ENCODE peak calls at places on chromosomes 3 and 15, in nine cellular contexts. One of them, this sample, is unnamed.

GRCh38 chr3:190449801-190450200 is at the start of gene TMEM207:
- DNase-seq in esophagus muscularis mucosa: no peak
- DNase-seq in upper lobe of left lung: no peak
- DNase-seq in suprapubic skin: no peak
- DNase-seq in endothelial cell of umbilical vein: no peak
- DNase-seq in HCT116: no peak
- DNase-seq in breast epithelium: no peak
- DNase-seq in HepG2: no peak
- DNase-seq in spleen: no peak
- DNase-seq in this sample: no peak

GRCh38 chr15:40754574-40754882 is 526 bp downstream of the RMDN3 start:
- DNase-seq in spleen: peak; percentile 89
- DNase-seq in HCT116: no peak
- DNase-seq in breast epithelium: no peak
- DNase-seq in HepG2: no peak
- DNase-seq in endothelial cell of umbilical vein: peak; percentile 25
- DNase-seq in upper lobe of left lung: peak; percentile 85
- DNase-seq in esophagus muscularis mucosa: no peak
- DNase-seq in suprapubic skin: no peak
- DNase-seq in this sample: no peak

GRCh38 chr15:48360841-48361240 is 29.6 kb downstream of the DUT start:
- DNase-seq in HCT116: peak; percentile 10
- DNase-seq in endothelial cell of umbilical vein: no peak
- DNase-seq in suprapubic skin: no peak
- DNase-seq in breast epithelium: no peak
- DNase-seq in esophagus muscularis mucosa: no peak
- DNase-seq in HepG2: no peak
- DNase-seq in upper lobe of left lung: no peak
- DNase-seq in spleen: no peak
- DNase-seq in this sample: no peak

GRCh38 chr15:87752250-87752951 is 504.1 kb downstream of the NTRK3 start:
- DNase-seq in upper lobe of left lung: no peak
- DNase-seq in HepG2: no peak
- DNase-seq in HCT116: no peak
- DNase-seq in breast epithelium: no peak
- DNase-seq in endothelial cell of umbilical vein: peak; percentile 73
- DNase-seq in esophagus muscularis mucosa: no peak
- DNase-seq in suprapubic skin: no peak
- DNase-seq in spleen: no peak
- DNase-seq in this sample: no peak

GRCh38 chr3:115580566-115580965 is 42.7 kb upstream of the GAP43 start:
- DNase-seq in upper lobe of left lung: no peak
- DNase-seq in breast epithelium: no peak
- DNase-seq in HepG2: no peak
- DNase-seq in esophagus muscularis mucosa: no peak
- DNase-seq in spleen: no peak
- DNase-seq in endothelial cell of umbilical vein: no peak
- DNase-seq in suprapubic skin: no peak
- DNase-seq in HCT116: no peak
- DNase-seq in this sample: no peak

GRCh38 chr3:135865554-135865953 is 100.0 kb upstream of the PPP2R3A start:
- DNase-seq in spleen: no peak
- DNase-seq in suprapubic skin: no peak
- DNase-seq in HCT116: no peak
- DNase-seq in endothelial cell of umbilical vein: no peak
- DNase-seq in breast epithelium: no peak
- DNase-seq in HepG2: no peak
- DNase-seq in esophagus muscularis mucosa: no peak
- DNase-seq in upper lobe of left lung: no peak
- DNase-seq in this sample: no peak

GRCh38 chr3:124363451-124363850 is 366.8 kb upstream of the UMPS start:
- DNase-seq in spleen: no peak
- DNase-seq in HCT116: no peak
- DNase-seq in upper lobe of left lung: no peak
- DNase-seq in suprapubic skin: no peak
- DNase-seq in breast epithelium: no peak
- DNase-seq in HepG2: no peak
- DNase-seq in esophagus muscularis mucosa: no peak
- DNase-seq in endothelial cell of umbilical vein: no peak
- DNase-seq in this sample: no peak

GRCh38 chr3:187798126-187798525 is 52.9 kb upstream of the BCL6 start:
- DNase-seq in spleen: no peak
- DNase-seq in breast epithelium: no peak
- DNase-seq in suprapubic skin: no peak
- DNase-seq in esophagus muscularis mucosa: no peak
- DNase-seq in upper lobe of left lung: no peak
- DNase-seq in HepG2: no peak
- DNase-seq in HCT116: no peak
- DNase-seq in endothelial cell of umbilical vein: no peak
- DNase-seq in this sample: no peak

GRCh38 chr3:54866221-54866620 is 61.6 kb downstream of the LRTM1 start:
- DNase-seq in esophagus muscularis mucosa: no peak
- DNase-seq in HCT116: no peak
- DNase-seq in suprapubic skin: no peak
- DNase-seq in breast epithelium: no peak
- DNase-seq in upper lobe of left lung: no peak
- DNase-seq in endothelial cell of umbilical vein: no peak
- DNase-seq in HepG2: no peak
- DNase-seq in spleen: no peak
- DNase-seq in this sample: no peak

DNA sequence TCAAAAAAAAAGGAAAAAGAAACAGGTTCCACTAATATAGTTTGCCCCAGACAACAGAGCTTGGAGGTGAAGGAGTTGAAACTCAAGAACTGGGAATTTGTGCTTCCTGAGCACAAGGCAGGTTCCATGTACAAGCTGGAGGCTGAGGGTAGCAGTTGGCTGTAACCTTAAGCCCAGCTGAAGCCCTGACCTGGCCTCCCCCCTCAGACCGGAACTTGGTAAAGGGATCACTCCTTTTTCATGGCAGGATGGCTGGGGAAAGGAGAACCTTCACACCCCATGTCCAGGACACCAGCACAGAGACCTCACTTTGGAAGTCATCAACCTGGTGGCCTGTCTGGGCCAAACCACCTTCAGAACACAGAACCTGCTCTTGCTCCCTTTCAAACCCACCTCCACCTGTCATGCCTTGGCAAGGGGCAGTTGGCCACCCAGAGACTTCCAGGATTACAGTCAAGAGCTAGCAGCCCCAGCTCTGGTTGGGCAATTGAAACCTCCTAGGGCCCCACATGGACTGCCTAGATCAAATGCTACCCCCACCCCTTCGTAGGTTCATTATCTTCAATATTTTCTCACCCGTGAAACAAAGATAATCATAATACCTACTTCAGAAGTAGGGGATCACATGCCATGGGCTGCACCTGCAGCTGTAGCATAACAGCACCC is 3.5 kb downstream of the RPL29 start:
- DNase-seq in breast epithelium: no peak
- DNase-seq in esophagus muscularis mucosa: no peak
- DNase-seq in HepG2: no peak
- DNase-seq in upper lobe of left lung: no peak
- DNase-seq in HCT116: no peak
- DNase-seq in spleen: no peak
- DNase-seq in endothelial cell of umbilical vein: no peak
- DNase-seq in suprapubic skin: no peak
- DNase-seq in this sample: no peak
- TF ChIP-seq POLR2AphosphoS5 in breast epithelium: no peak
- TF ChIP-seq POLR2AphosphoS5 in esophagus muscularis mucosa: no peak
- TF ChIP-seq POLR2AphosphoS5 in HepG2: peak; percentile 24
- TF ChIP-seq POLR2AphosphoS5 in upper lobe of left lung: no peak
- TF ChIP-seq POLR2AphosphoS5 in HCT116: peak; percentile 70
- TF ChIP-seq POLR2AphosphoS5 in spleen: no peak
- TF ChIP-seq POLR2AphosphoS5 in endothelial cell of umbilical vein: no peak
- TF ChIP-seq POLR2AphosphoS5 in suprapubic skin: no peak
- TF ChIP-seq POLR2AphosphoS5 in this sample: no peak

DNA sequence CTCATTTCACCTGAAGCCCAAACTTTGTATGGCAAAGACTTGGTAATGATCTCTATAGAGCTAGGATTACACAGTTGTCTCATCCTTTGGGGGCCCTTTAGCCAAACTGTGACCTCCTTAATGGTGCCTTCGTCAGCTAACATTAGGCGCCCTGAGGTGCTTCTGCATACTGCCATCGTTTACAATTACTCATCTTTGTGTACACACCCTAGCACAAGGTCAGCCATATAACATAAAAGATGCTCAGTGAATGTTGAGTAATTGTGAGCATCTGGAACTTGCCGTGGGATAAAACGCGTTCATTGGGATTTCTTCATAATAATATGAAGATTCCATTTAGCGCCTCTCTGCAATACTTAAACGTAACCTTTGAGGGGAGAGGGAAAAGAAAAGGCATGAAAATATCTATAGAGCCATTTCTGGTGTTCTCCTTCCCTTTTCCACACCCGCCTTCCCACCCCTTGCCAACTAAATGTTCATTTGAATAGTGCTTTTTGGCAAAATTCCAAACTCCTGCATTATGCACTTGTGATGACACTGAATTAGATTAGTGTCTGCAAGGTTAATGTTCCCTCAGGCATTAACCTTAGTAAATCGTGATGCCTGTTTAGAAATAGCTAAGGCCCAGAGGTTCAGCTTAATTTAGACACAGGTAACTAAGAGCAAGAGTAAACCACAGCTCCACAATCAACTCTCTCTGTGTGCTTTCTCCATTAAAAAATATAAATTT is 990 bp upstream of the ZNF148 start:
- DNase-seq in endothelial cell of umbilical vein: no peak
- DNase-seq in spleen: no peak
- DNase-seq in HepG2: peak; percentile 78
- DNase-seq in esophagus muscularis mucosa: no peak
- DNase-seq in breast epithelium: no peak
- DNase-seq in HCT116: no peak
- DNase-seq in upper lobe of left lung: no peak
- DNase-seq in suprapubic skin: no peak
- DNase-seq in this sample: no peak
- TF ChIP-seq POLR2A in endothelial cell of umbilical vein: no peak
- TF ChIP-seq POLR2A in spleen: no peak
- TF ChIP-seq POLR2A in HepG2: no peak
- TF ChIP-seq POLR2A in esophagus muscularis mucosa: no peak
- TF ChIP-seq POLR2A in breast epithelium: no peak
- TF ChIP-seq POLR2A in HCT116: no peak
- TF ChIP-seq POLR2A in upper lobe of left lung: no peak
- TF ChIP-seq POLR2A in suprapubic skin: no peak
- TF ChIP-seq POLR2A in this sample: no peak

GRCh38 chr15:95132774-95133173 is 901.4 kb downstream of the MCTP2 start:
- DNase-seq in upper lobe of left lung: no peak
- DNase-seq in breast epithelium: no peak
- DNase-seq in suprapubic skin: no peak
- DNase-seq in HepG2: no peak
- DNase-seq in spleen: no peak
- DNase-seq in HCT116: no peak
- DNase-seq in esophagus muscularis mucosa: no peak
- DNase-seq in endothelial cell of umbilical vein: no peak
- DNase-seq in this sample: no peak

GRCh38 chr15:95125803-95126202 is 894.4 kb downstream of the MCTP2 start:
- DNase-seq in endothelial cell of umbilical vein: no peak
- DNase-seq in suprapubic skin: no peak
- DNase-seq in HCT116: no peak
- DNase-seq in breast epithelium: no peak
- DNase-seq in esophagus muscularis mucosa: no peak
- DNase-seq in HepG2: no peak
- DNase-seq in upper lobe of left lung: no peak
- DNase-seq in spleen: no peak
- DNase-seq in this sample: no peak

GRCh38 chr15:95129589-95129988 is 898.2 kb downstream of the MCTP2 start:
- DNase-seq in endothelial cell of umbilical vein: peak; percentile 16
- DNase-seq in upper lobe of left lung: no peak
- DNase-seq in esophagus muscularis mucosa: no peak
- DNase-seq in breast epithelium: no peak
- DNase-seq in HepG2: no peak
- DNase-seq in HCT116: no peak
- DNase-seq in spleen: no peak
- DNase-seq in suprapubic skin: no peak
- DNase-seq in this sample: peak; percentile 73

GRCh38 chr15:95131071-95131683 is 899.8 kb downstream of the MCTP2 start:
- DNase-seq in endothelial cell of umbilical vein: peak; percentile 78
- DNase-seq in upper lobe of left lung: no peak
- DNase-seq in HepG2: no peak
- DNase-seq in breast epithelium: no peak
- DNase-seq in suprapubic skin: no peak
- DNase-seq in spleen: no peak
- DNase-seq in HCT116: no peak
- DNase-seq in esophagus muscularis mucosa: no peak
- DNase-seq in this sample: no peak

GRCh38 chr15:95127356-95127755 is 896.0 kb downstream of the MCTP2 start:
- DNase-seq in breast epithelium: no peak
- DNase-seq in upper lobe of left lung: no peak
- DNase-seq in HepG2: no peak
- DNase-seq in spleen: no peak
- DNase-seq in esophagus muscularis mucosa: no peak
- DNase-seq in endothelial cell of umbilical vein: peak; percentile 57
- DNase-seq in suprapubic skin: no peak
- DNase-seq in HCT116: no peak
- DNase-seq in this sample: no peak
- TF ChIP-seq CTCF in breast epithelium: no peak
- TF ChIP-seq CTCF in upper lobe of left lung: no peak
- TF ChIP-seq CTCF in HepG2: no peak
- TF ChIP-seq CTCF in spleen: no peak
- TF ChIP-seq CTCF in esophagus muscularis mucosa: no peak
- TF ChIP-seq CTCF in endothelial cell of umbilical vein: no peak
- TF ChIP-seq CTCF in suprapubic skin: no peak
- TF ChIP-seq CTCF in HCT116: no peak
- TF ChIP-seq CTCF in this sample: no peak

GRCh38 chr15:36908991-36909390 is 191.4 kb downstream of the MEIS2 start:
- DNase-seq in breast epithelium: no peak
- DNase-seq in suprapubic skin: no peak
- DNase-seq in HCT116: no peak
- DNase-seq in esophagus muscularis mucosa: no peak
- DNase-seq in HepG2: no peak
- DNase-seq in endothelial cell of umbilical vein: no peak
- DNase-seq in spleen: no peak
- DNase-seq in upper lobe of left lung: no peak
- DNase-seq in this sample: no peak
- TF ChIP-seq POLR2AphosphoS5 in breast epithelium: no peak
- TF ChIP-seq POLR2AphosphoS5 in suprapubic skin: no peak
- TF ChIP-seq POLR2AphosphoS5 in HCT116: no peak
- TF ChIP-seq POLR2AphosphoS5 in esophagus muscularis mucosa: no peak
- TF ChIP-seq POLR2AphosphoS5 in HepG2: no peak
- TF ChIP-seq POLR2AphosphoS5 in endothelial cell of umbilical vein: no peak
- TF ChIP-seq POLR2AphosphoS5 in spleen: no peak
- TF ChIP-seq POLR2AphosphoS5 in upper lobe of left lung: no peak
- TF ChIP-seq POLR2AphosphoS5 in this sample: no peak

GRCh38 chr3:72145506-72146380 is 360.8 kb upstream of the PROK2 start:
- DNase-seq in spleen: no peak
- DNase-seq in HCT116: no peak
- DNase-seq in esophagus muscularis mucosa: no peak
- DNase-seq in upper lobe of left lung: no peak
- DNase-seq in HepG2: no peak
- DNase-seq in endothelial cell of umbilical vein: no peak
- DNase-seq in breast epithelium: no peak
- DNase-seq in suprapubic skin: no peak
- DNase-seq in this sample: no peak
- TF ChIP-seq POLR2A in spleen: no peak
- TF ChIP-seq POLR2A in HCT116: no peak
- TF ChIP-seq POLR2A in esophagus muscularis mucosa: no peak
- TF ChIP-seq POLR2A in upper lobe of left lung: no peak
- TF ChIP-seq POLR2A in HepG2: no peak
- TF ChIP-seq POLR2A in endothelial cell of umbilical vein: no peak
- TF ChIP-seq POLR2A in breast epithelium: no peak
- TF ChIP-seq POLR2A in suprapubic skin: no peak
- TF ChIP-seq POLR2A in this sample: no peak